ENCODE peak calls at places on chromosomes 6 and 20, in nine cellular contexts. X is CD4-positive, alpha-beta T cell; S is CD8-positive, alpha-beta memory T cell; T is mesendoderm; M is stimulated activated CD4-positive, alpha-beta T cell treated with anti-CD3 and anti-CD28 coated beads, Interleukin-1b, Interleukin-23, amount 100 ng/mL, for 48 hours; U is KG1; P is NCI-H1417 treated with DMSO at 0.1 percent for 48 hours; L is tibial artery; V is activated T-cell treated with anti-CD3 and anti-CD28 coated beads for 1 hour. Q is an unnamed sample.

GRCh38 chr6:128963561-128963960 is 80.6 kb downstream of the LAMA2 start:
- DNase-seq in X (no peak), U (no peak), L (no peak), S (no peak), V (no peak), T (no peak), P (no peak), M (no peak), Q (no peak)

GRCh38 chr20:19317240-19318069 is 105.0 kb downstream of the SLC24A3 start:
- DNase-seq in V (no peak), S (no peak), U (no peak), T (peak), P (no peak), L (no peak), X (no peak), M (no peak), Q (peak)

GRCh38 chr6:136137008-136137689 is 113.0 kb downstream of the MTFR2 start:
- DNase-seq in U (no peak), M (no peak), L (no peak), T (no peak), S (no peak), X (no peak), V (no peak), P (no peak), Q (no peak)

GRCh38 chr20:18405826-18406225 is 61.0 kb downstream of the DZANK1 start:
- DNase-seq in L (no peak), T (peak), M (no peak), U (no peak), X (no peak), S (no peak), P (no peak), V (no peak), Q (no peak)

GRCh38 chr6:111757342-111757741 is 115.9 kb downstream of the FYN start:
- DNase-seq in M (no peak), T (no peak), L (no peak), P (no peak), U (no peak), V (no peak), X (no peak), S (no peak), Q (no peak)

GRCh38 chr20:11847827-11848226 is 69.9 kb upstream of the BTBD3 start:
- DNase-seq in M (no peak), L (no peak), P (no peak), X (no peak), S (no peak), U (no peak), V (no peak), T (no peak), Q (no peak)

GRCh38 chr6:163311830-163312229 is 102.7 kb upstream of the QKI start:
- DNase-seq in X (no peak), M (no peak), S (no peak), P (no peak), T (no peak), U (no peak), V (no peak), L (no peak), Q (no peak)

GRCh38 chr6:15929685-15930084 is 199.2 kb upstream of the MYLIP start:
- DNase-seq in U (no peak), P (no peak), L (no peak), S (no peak), M (no peak), T (no peak), X (no peak), V (no peak), Q (no peak)

GRCh38 chr20:6663104-6663503 is 104.4 kb upstream of the BMP2 start:
- DNase-seq in U (no peak), V (no peak), X (no peak), S (no peak), L (no peak), P (no peak), M (no peak), T (peak), Q (no peak)

GRCh38 chr20:44153636-44154043 is 33.3 kb downstream of the JPH2 start:
- DNase-seq in M (no peak), V (no peak), L (no peak), T (peak), S (no peak), U (no peak), P (no peak), X (peak), Q (no peak)

GRCh38 chr20:24303393-24303792 is 166.0 kb upstream of the SYNDIG1 start:
- DNase-seq in S (no peak), V (no peak), L (peak), X (no peak), M (no peak), T (peak), P (no peak), U (no peak), Q (no peak)

GRCh38 chr6:157079774-157080173 is 243.5 kb downstream of the TMEM242 start:
- DNase-seq in P (no peak), M (no peak), T (no peak), U (no peak), L (no peak), V (no peak), S (no peak), X (no peak), Q (no peak)

Q was measured in right atrium auricular region.